ENCODE peak calls at places on chromosomes 2 and 18, in seven cellular contexts. D is choroid plexus epithelial cell; W is stimulated activated CD8-positive, alpha-beta memory T cell treated with anti-CD3 and anti-CD28 coated beads, Interleukin-4, amount 100 ng/mL, for 48 hours; H is HuH-7.5; V is AG08395; B is lower lobe of right lung; X is stimulated activated CD4-positive, alpha-beta T cell treated with anti-CD3 and anti-CD28 coated beads, Interleukin-2, amount 100 ng/mL, for 48 hours. U is an unnamed sample.
A peak's percentile ranks its signal among the peaks of the same experiment; 100 is the strongest.

GRCh38 chr2:191218292-191218898 is 26.8 kb upstream of the MYO1B start:
- DNase-seq in D (peak; percentile 91), W (peak; percentile 77), H (no peak), V (peak; percentile 18), B (no peak), X (peak; percentile 35), U (no peak)

GRCh38 chr2:167862787-167863186 is 384.6 kb downstream of the STK39 start:
- DNase-seq in D (peak; percentile 27), W (no peak), H (no peak), V (no peak), B (no peak), X (no peak), U (no peak)

GRCh38 chr18:30485078-30485477 is 557.5 kb downstream of the DSC3 start:
- DNase-seq in D (no peak), W (no peak), H (no peak), V (no peak), B (no peak), X (no peak), U (no peak)

GRCh38 chr2:28356095-28356911 is 36.4 kb upstream of the FOSL2 start:
- DNase-seq in D (peak; percentile 79), W (peak; percentile 56), H (no peak), V (peak; percentile 96), B (peak; percentile 78), X (no peak), U (peak; percentile 97)

GRCh38 chr2:217995741-217996141 is 7.1 kb downstream of the TNS1 start:
- DNase-seq in D (no peak), W (no peak), H (no peak), V (peak; percentile 70), B (no peak), X (no peak), U (peak; percentile 83)

GRCh38 chr18:8895987-8896619 is 190.7 kb downstream of the MTCL1 start:
- DNase-seq in D (peak; percentile 34), W (no peak), H (no peak), V (peak; percentile 88), B (no peak), X (no peak), U (no peak)

GRCh38 chr2:127185093-127185492 is 35.0 kb downstream of the CYP27C1 start:
- DNase-seq in D (no peak), W (no peak), H (no peak), V (no peak), B (no peak), X (no peak), U (no peak)

GRCh38 chr2:85680707-85681353 is 12.8 kb upstream of the SFTPB start:
- DNase-seq in D (no peak), W (no peak), H (no peak), V (no peak), B (no peak), X (no peak), U (no peak)

GRCh38 chr2:101820519-101820918 is 123.0 kb downstream of the MAP4K4 start:
- DNase-seq in D (peak; percentile 84), W (peak; percentile 50), H (no peak), V (peak; percentile 54), B (no peak), X (no peak), U (no peak)

GRCh38 chr2:45860136-45861106 is 208.9 kb downstream of the PRKCE start:
- DNase-seq in D (peak; percentile 69), W (peak; percentile 26), H (no peak), V (peak; percentile 32), B (peak; percentile 52), X (no peak), U (peak; percentile 54)

GRCh38 chr2:99615247-99615771 is 125.5 kb upstream of the REV1 start:
- DNase-seq in D (peak; percentile 14), W (no peak), H (peak; percentile 37), V (no peak), B (no peak), X (no peak), U (no peak)

GRCh38 chr2:214960677-214961076 is 151.2 kb upstream of the BARD1 start:
- DNase-seq in D (peak; percentile 22), W (no peak), H (no peak), V (peak; percentile 3), B (no peak), X (no peak), U (no peak)

GRCh38 chr18:58549814-58550339 is 79.0 kb downstream of the ALPK2 start:
- DNase-seq in D (no peak), W (no peak), H (peak; percentile 33), V (no peak), B (no peak), X (no peak), U (no peak)

GRCh38 chr18:3269241-3269640 is 7.3 kb downstream of the MYL12B start:
- DNase-seq in D (no peak), W (no peak), H (no peak), V (peak; percentile 63), B (no peak), X (no peak), U (no peak)

GRCh38 chr2:150063432-150063889 is 424.0 kb downstream of the RND3 start:
- DNase-seq in D (peak; percentile 43), W (no peak), H (no peak), V (peak; percentile 84), B (no peak), X (no peak), U (no peak)

GRCh38 chr18:48828713-48829442 is 121.9 kb downstream of the SMAD7 start:
- DNase-seq in D (no peak), W (peak; percentile 21), H (no peak), V (no peak), B (peak; percentile 28), X (no peak), U (no peak)

GRCh38 chr2:138779451-138780440 is at the start of gene NXPH2:
- DNase-seq in D (no peak), W (no peak), H (peak; percentile 25), V (no peak), B (no peak), X (no peak), U (no peak)

GRCh38 chr18:24342347-24342746 is 55.3 kb downstream of the OSBPL1A start:
- DNase-seq in D (peak; percentile 60), W (no peak), H (no peak), V (no peak), B (no peak), X (no peak), U (no peak)

GRCh38 chr2:36889782-36890181 is 76.6 kb downstream of the STRN start:
- DNase-seq in D (peak; percentile 94), W (no peak), H (no peak), V (peak; percentile 81), B (no peak), X (no peak), U (no peak)